ENCODE peak calls at places on chromosome 15, in six cellular contexts. V is CD8-positive, alpha-beta memory T cell; Y is HTR-8/SVneo; Q is mucosa of gallbladder; I is neural crest cell; L is M059J. X is an unnamed sample.

GRCh38 chr15:82642656-82643055 is 4.5 kb downstream of the CPEB1 start:
- DNase-seq in V (no peak), Y (no peak), Q (no peak), I (no peak), L (no peak), X (no peak)

GRCh38 chr15:66879511-66879910 is 177.5 kb downstream of the SMAD6 start:
- DNase-seq in V (no peak), Y (no peak), Q (no peak), I (no peak), L (no peak), X (no peak)

GRCh38 chr15:54820811-54821210 is 375.9 kb downstream of the RSL24D1 start:
- DNase-seq in V (no peak), Y (no peak), Q (peak), I (no peak), L (peak), X (no peak)

GRCh38 chr15:65884511-65884910 is 15.2 kb downstream of the RAB11A start:
- DNase-seq in V (no peak), Y (no peak), Q (no peak), I (no peak), L (no peak), X (no peak)

GRCh38 chr15:65948352-65948751 is 79.1 kb downstream of the RAB11A start:
- DNase-seq in V (no peak), Y (no peak), Q (no peak), I (no peak), L (no peak), X (no peak)

GRCh38 chr15:78195735-78196201 is 38.6 kb downstream of the ACSBG1 start:
- DNase-seq in V (peak), Y (peak), Q (no peak), I (no peak), L (no peak), X (peak)

GRCh38 chr15:100249096-100249815 is 92.5 kb downstream of the ADAMTS17 start:
- DNase-seq in V (no peak), Y (no peak), Q (no peak), I (no peak), L (no peak), X (no peak)

GRCh38 chr15:56957812-56958406 is 39.5 kb downstream of the TCF12 start:
- DNase-seq in V (no peak), Y (no peak), Q (no peak), I (no peak), L (no peak), X (no peak)

GRCh38 chr15:26628879-26629529 is 143.9 kb downstream of the GABRB3 start:
- DNase-seq in V (no peak), Y (no peak), Q (peak), I (no peak), L (no peak), X (peak)

GRCh38 chr15:88891540-88892254 is 3.6 kb downstream of the HAPLN3 start:
- DNase-seq in V (no peak), Y (no peak), Q (no peak), I (no peak), L (no peak), X (no peak)

GRCh38 chr15:78406016-78406590 is 31.9 kb upstream of the IREB2 start:
- DNase-seq in V (no peak), Y (no peak), Q (no peak), I (no peak), L (no peak), X (no peak)

GRCh38 chr15:69735126-69735525 is 282.5 kb downstream of the RPLP1 start:
- DNase-seq in V (no peak), Y (no peak), Q (no peak), I (peak), L (no peak), X (peak)

X was measured in nephron progenitor cell.